ENCODE peak calls at places on chromosomes 3 and 15, in nine cellular contexts. K is substantia nigra; P is mucosa of descending colon; N is activated T-cell treated with anti-CD3 and anti-CD28 coated beads for 1 hour; U is AG10803; X is IMR-90; B is NCI-H774; I is activated naive CD4-positive, alpha-beta T cell treated with Interleukin-2 at 50 U/mL for 16 hours; W is PC-3. E is an unnamed sample.

GRCh38 chr3:124033360-124034015 is 41.6 kb upstream of the ROPN1 start:
- DNase-seq in K (no peak), P (peak), N (no peak), U (peak), X (no peak), B (no peak), I (no peak), W (peak), E (no peak)

GRCh38 chr15:77624868-77625267 is 7.8 kb downstream of the LINGO1 start:
- DNase-seq in K (no peak), P (no peak), N (no peak), U (no peak), X (no peak), B (no peak), I (no peak), W (no peak), E (no peak)

GRCh38 chr3:162769559-162769958 is 1273.0 kb downstream of the OTOL1 start:
- DNase-seq in K (no peak), P (no peak), N (no peak), U (no peak), X (peak), B (no peak), I (no peak), W (peak), E (no peak)

GRCh38 chr3:35291837-35292236 is 347.5 kb upstream of the ARPP21 start:
- DNase-seq in K (no peak), P (no peak), N (no peak), U (no peak), X (no peak), B (no peak), I (no peak), W (no peak), E (no peak)

GRCh38 chr3:41126961-41127360 is 72.3 kb upstream of the CTNNB1 start:
- DNase-seq in K (no peak), P (no peak), N (no peak), U (no peak), X (no peak), B (no peak), I (no peak), W (no peak), E (no peak)

GRCh38 chr15:76954744-76955143 is 23.2 kb downstream of the RCN2 start:
- DNase-seq in K (no peak), P (no peak), N (no peak), U (no peak), X (peak), B (peak), I (no peak), W (no peak), E (no peak)

GRCh38 chr3:153026026-153026425 is 136.0 kb upstream of the RAP2B start:
- DNase-seq in K (no peak), P (no peak), N (no peak), U (peak), X (peak), B (peak), I (no peak), W (peak), E (no peak)

GRCh38 chr3:138219255-138219654 is 32.2 kb downstream of the ARMC8 start:
- DNase-seq in K (no peak), P (no peak), N (no peak), U (no peak), X (no peak), B (no peak), I (no peak), W (no peak), E (no peak)

GRCh38 chr3:67067251-67067650 is 69.1 kb downstream of the KBTBD8 start:
- DNase-seq in K (no peak), P (no peak), N (no peak), U (no peak), X (no peak), B (no peak), I (no peak), W (no peak), E (no peak)

GRCh38 chr15:66481107-66481856 is 16.3 kb downstream of the SNAPC5 start:
- DNase-seq in K (no peak), P (no peak), N (no peak), U (no peak), X (peak), B (no peak), I (no peak), W (peak), E (no peak)

GRCh38 chr3:150129181-150129580 is 158.5 kb upstream of the PFN2 start:
- DNase-seq in K (no peak), P (no peak), N (no peak), U (no peak), X (peak), B (no peak), I (no peak), W (no peak), E (no peak)

GRCh38 chr15:96969892-96970710 is 639.6 kb downstream of the NR2F2 start:
- DNase-seq in K (no peak), P (no peak), N (no peak), U (no peak), X (no peak), B (no peak), I (no peak), W (no peak), E (no peak)

GRCh38 chr3:77197408-77197807 is 157.5 kb downstream of the ROBO2 start:
- DNase-seq in K (no peak), P (no peak), N (no peak), U (no peak), X (no peak), B (no peak), I (no peak), W (no peak), E (no peak)

GRCh38 chr3:30664449-30664848 is 58.0 kb downstream of the TGFBR2 start:
- DNase-seq in K (no peak), P (no peak), N (no peak), U (no peak), X (no peak), B (no peak), I (no peak), W (no peak), E (no peak)

GRCh38 chr3:107630779-107631178 is 108.0 kb downstream of the BBX start:
- DNase-seq in K (no peak), P (no peak), N (no peak), U (no peak), X (no peak), B (no peak), I (no peak), W (no peak), E (no peak)

GRCh38 chr15:64216722-64217428 is 54.1 kb upstream of the PPIB start:
- DNase-seq in K (no peak), P (no peak), N (no peak), U (peak), X (no peak), B (peak), I (no peak), W (no peak), E (no peak)

GRCh38 chr15:82808634-82809041 is 790 bp upstream of the WHAMM start:
- DNase-seq in K (no peak), P (peak), N (no peak), U (no peak), X (no peak), B (no peak), I (no peak), W (no peak), E (peak)

GRCh38 chr3:72907131-72907697 is 19.4 kb downstream of the GXYLT2 start:
- DNase-seq in K (no peak), P (peak), N (no peak), U (peak), X (peak), B (no peak), I (no peak), W (no peak), E (no peak)

GRCh38 chr15:77067691-77068367 is 3.1 kb downstream of the TSPAN3 start:
- DNase-seq in K (no peak), P (peak), N (no peak), U (no peak), X (no peak), B (no peak), I (no peak), W (no peak), E (peak)

GRCh38 chr3:123728014-123728413 is 143.2 kb upstream of the HACD2 start:
- DNase-seq in K (no peak), P (no peak), N (no peak), U (peak), X (peak), B (no peak), I (no peak), W (no peak), E (no peak)

GRCh38 chr3:23580337-23580736 is 225.4 kb upstream of the UBE2E1 start:
- DNase-seq in K (no peak), P (no peak), N (no peak), U (peak), X (peak), B (no peak), I (no peak), W (peak), E (no peak)

GRCh38 chr3:48428863-48429415 is 947 bp downstream of the PLXNB1 start:
- DNase-seq in K (no peak), P (peak), N (no peak), U (no peak), X (peak), B (no peak), I (peak), W (peak), E (peak)

GRCh38 chr15:79682851-79683288 is 213.9 kb downstream of the MTHFS start:
- DNase-seq in K (no peak), P (no peak), N (no peak), U (peak), X (peak), B (no peak), I (no peak), W (peak), E (no peak)

GRCh38 chr3:113274959-113275556 is 63.7 kb downstream of the BOC start:
- DNase-seq in K (no peak), P (no peak), N (no peak), U (no peak), X (no peak), B (no peak), I (no peak), W (no peak), E (no peak)

GRCh38 chr3:136929984-136930671 is 27.7 kb upstream of the IL20RB start:
- DNase-seq in K (peak), P (peak), N (no peak), U (peak), X (peak), B (no peak), I (no peak), W (no peak), E (peak)

GRCh38 chr3:67646586-67647234 is 7.7 kb downstream of the SUCLG2 start:
- DNase-seq in K (no peak), P (no peak), N (no peak), U (no peak), X (peak), B (no peak), I (no peak), W (peak), E (no peak)

GRCh38 chr3:3023106-3023505 is 87.1 kb downstream of the IL5RA start:
- DNase-seq in K (no peak), P (no peak), N (no peak), U (no peak), X (no peak), B (peak), I (no peak), W (no peak), E (no peak)

GRCh38 chr3:183265713-183266417 is 12.8 kb downstream of the B3GNT5 start:
- DNase-seq in K (no peak), P (peak), N (no peak), U (peak), X (peak), B (peak), I (peak), W (peak), E (peak)

GRCh38 chr15:76147906-76148553 is 88.2 kb downstream of the TMEM266 start:
- DNase-seq in K (peak), P (peak), N (peak), U (no peak), X (peak), B (peak), I (peak), W (peak), E (peak)

GRCh38 chr3:146334151-146334550 is 83.2 kb upstream of the PLSCR4 start:
- DNase-seq in K (no peak), P (peak), N (no peak), U (peak), X (peak), B (no peak), I (no peak), W (peak), E (peak)

E was measured in colonic mucosa.